ENCODE peak calls at places on chromosomes 11 and 22, in nine cellular contexts. One of them, this sample, is unnamed.
A peak's percentile ranks its signal among the peaks of the same experiment; 100 is the strongest.

GRCh38 chr11:65315866-65316233 is 1.2 kb downstream of the CDC42EP2 start:
- DNase-seq in astrocyte of the spinal cord: peak; percentile 14
- DNase-seq in prostate gland: no peak
- DNase-seq in IMR-90: no peak
- DNase-seq in psoas muscle: no peak
- DNase-seq in kidney: no peak
- DNase-seq in fibroblast of mammary gland: no peak
- DNase-seq in left ventricle myocardium inferior: no peak
- DNase-seq in RWPE2: no peak
- DNase-seq in this sample: no peak

GRCh38 chr11:64858467-64859401 is 14.3 kb upstream of the CDC42BPG start:
- DNase-seq in astrocyte of the spinal cord: no peak
- DNase-seq in prostate gland: no peak
- DNase-seq in IMR-90: no peak
- DNase-seq in psoas muscle: peak; percentile 95
- DNase-seq in kidney: peak; percentile 77
- DNase-seq in fibroblast of mammary gland: no peak
- DNase-seq in left ventricle myocardium inferior: peak; percentile 70
- DNase-seq in RWPE2: peak; percentile 69
- DNase-seq in this sample: no peak

GRCh38 chr11:13680501-13681264 is 12.2 kb downstream of the FAR1 start:
- DNase-seq in astrocyte of the spinal cord: peak; percentile 17
- DNase-seq in prostate gland: no peak
- DNase-seq in IMR-90: no peak
- DNase-seq in psoas muscle: no peak
- DNase-seq in kidney: no peak
- DNase-seq in fibroblast of mammary gland: peak; percentile 31
- DNase-seq in left ventricle myocardium inferior: no peak
- DNase-seq in RWPE2: no peak
- DNase-seq in this sample: no peak

GRCh38 chr11:1952806-1953482 is 5.8 kb downstream of the MRPL23 start:
- DNase-seq in astrocyte of the spinal cord: no peak
- DNase-seq in prostate gland: no peak
- DNase-seq in IMR-90: no peak
- DNase-seq in psoas muscle: peak; percentile 34
- DNase-seq in kidney: no peak
- DNase-seq in fibroblast of mammary gland: no peak
- DNase-seq in left ventricle myocardium inferior: no peak
- DNase-seq in RWPE2: no peak
- DNase-seq in this sample: peak; percentile 4

GRCh38 chr11:110100476-110101240 is 7.5 kb downstream of the ZC3H12C start:
- DNase-seq in astrocyte of the spinal cord: no peak
- DNase-seq in prostate gland: no peak
- DNase-seq in IMR-90: no peak
- DNase-seq in psoas muscle: no peak
- DNase-seq in kidney: no peak
- DNase-seq in fibroblast of mammary gland: no peak
- DNase-seq in left ventricle myocardium inferior: no peak
- DNase-seq in RWPE2: no peak
- DNase-seq in this sample: no peak

GRCh38 chr11:83554896-83555295 is 268.7 kb upstream of the CCDC90B start:
- DNase-seq in astrocyte of the spinal cord: no peak
- DNase-seq in prostate gland: no peak
- DNase-seq in IMR-90: no peak
- DNase-seq in psoas muscle: no peak
- DNase-seq in kidney: no peak
- DNase-seq in fibroblast of mammary gland: no peak
- DNase-seq in left ventricle myocardium inferior: no peak
- DNase-seq in RWPE2: no peak
- DNase-seq in this sample: no peak

GRCh38 chr11:44315947-44316387 is 6.0 kb upstream of the ALX4 start:
- DNase-seq in astrocyte of the spinal cord: no peak
- DNase-seq in prostate gland: no peak
- DNase-seq in IMR-90: peak; percentile 22
- DNase-seq in psoas muscle: peak; percentile 68
- DNase-seq in kidney: peak; percentile 71
- DNase-seq in fibroblast of mammary gland: peak; percentile 34
- DNase-seq in left ventricle myocardium inferior: no peak
- DNase-seq in RWPE2: no peak
- DNase-seq in this sample: no peak

GRCh38 chr11:13210424-13210823 is 67.2 kb upstream of the BMAL1 start:
- DNase-seq in astrocyte of the spinal cord: peak; percentile 81
- DNase-seq in prostate gland: peak; percentile 69
- DNase-seq in IMR-90: peak; percentile 84
- DNase-seq in psoas muscle: peak; percentile 52
- DNase-seq in kidney: no peak
- DNase-seq in fibroblast of mammary gland: peak; percentile 84
- DNase-seq in left ventricle myocardium inferior: peak; percentile 42
- DNase-seq in RWPE2: no peak
- DNase-seq in this sample: peak; percentile 56

GRCh38 chr22:38176170-38176741 is 5.4 kb downstream of the PLA2G6 start:
- DNase-seq in astrocyte of the spinal cord: peak; percentile 76
- DNase-seq in prostate gland: peak; percentile 73
- DNase-seq in IMR-90: peak; percentile 98
- DNase-seq in psoas muscle: peak; percentile 97
- DNase-seq in kidney: peak; percentile 92
- DNase-seq in fibroblast of mammary gland: peak; percentile 86
- DNase-seq in left ventricle myocardium inferior: peak; percentile 86
- DNase-seq in RWPE2: no peak
- DNase-seq in this sample: peak; percentile 79

GRCh38 chr11:40879911-40880310 is 579.5 kb downstream of the LRRC4C start:
- DNase-seq in astrocyte of the spinal cord: no peak
- DNase-seq in prostate gland: no peak
- DNase-seq in IMR-90: no peak
- DNase-seq in psoas muscle: no peak
- DNase-seq in kidney: no peak
- DNase-seq in fibroblast of mammary gland: no peak
- DNase-seq in left ventricle myocardium inferior: no peak
- DNase-seq in RWPE2: no peak
- DNase-seq in this sample: no peak

GRCh38 chr22:26404851-26405357 is 24.2 kb upstream of the ASPHD2 start:
- DNase-seq in astrocyte of the spinal cord: no peak
- DNase-seq in prostate gland: no peak
- DNase-seq in IMR-90: no peak
- DNase-seq in psoas muscle: no peak
- DNase-seq in kidney: no peak
- DNase-seq in fibroblast of mammary gland: peak; percentile 8
- DNase-seq in left ventricle myocardium inferior: no peak
- DNase-seq in RWPE2: no peak
- DNase-seq in this sample: no peak

GRCh38 chr11:34274712-34275398 is 83.0 kb downstream of the ABTB2 start:
- DNase-seq in astrocyte of the spinal cord: peak; percentile 94
- DNase-seq in prostate gland: peak; percentile 98
- DNase-seq in IMR-90: peak; percentile 98
- DNase-seq in psoas muscle: peak; percentile 91
- DNase-seq in kidney: peak; percentile 96
- DNase-seq in fibroblast of mammary gland: peak; percentile 99
- DNase-seq in left ventricle myocardium inferior: peak; percentile 83
- DNase-seq in RWPE2: peak; percentile 100
- DNase-seq in this sample: peak; percentile 92

GRCh38 chr22:22759371-22759770 is 115.0 kb downstream of the GGTLC2 start:
- DNase-seq in astrocyte of the spinal cord: no peak
- DNase-seq in prostate gland: no peak
- DNase-seq in IMR-90: no peak
- DNase-seq in psoas muscle: no peak
- DNase-seq in kidney: no peak
- DNase-seq in fibroblast of mammary gland: no peak
- DNase-seq in left ventricle myocardium inferior: no peak
- DNase-seq in RWPE2: no peak
- DNase-seq in this sample: no peak

GRCh38 chr11:96215826-96216225 is 127.2 kb downstream of the MAML2 start:
- DNase-seq in astrocyte of the spinal cord: no peak
- DNase-seq in prostate gland: no peak
- DNase-seq in IMR-90: no peak
- DNase-seq in psoas muscle: no peak
- DNase-seq in kidney: no peak
- DNase-seq in fibroblast of mammary gland: no peak
- DNase-seq in left ventricle myocardium inferior: no peak
- DNase-seq in RWPE2: no peak
- DNase-seq in this sample: no peak

GRCh38 chr11:100849009-100849913 is 162.2 kb downstream of the ARHGAP42 start:
- DNase-seq in astrocyte of the spinal cord: peak; percentile 84
- DNase-seq in prostate gland: no peak
- DNase-seq in IMR-90: peak; percentile 91
- DNase-seq in psoas muscle: no peak
- DNase-seq in kidney: no peak
- DNase-seq in fibroblast of mammary gland: peak; percentile 97
- DNase-seq in left ventricle myocardium inferior: no peak
- DNase-seq in RWPE2: no peak
- DNase-seq in this sample: no peak

GRCh38 chr11:10605941-10606381 is 37.5 kb upstream of the LYVE1 start:
- DNase-seq in astrocyte of the spinal cord: peak; percentile 73
- DNase-seq in prostate gland: no peak
- DNase-seq in IMR-90: peak; percentile 87
- DNase-seq in psoas muscle: peak; percentile 68
- DNase-seq in kidney: no peak
- DNase-seq in fibroblast of mammary gland: peak; percentile 70
- DNase-seq in left ventricle myocardium inferior: peak; percentile 65
- DNase-seq in RWPE2: no peak
- DNase-seq in this sample: peak; percentile 78

GRCh38 chr11:67484847-67485311 is 2.1 kb downstream of the AIP start:
- DNase-seq in astrocyte of the spinal cord: no peak
- DNase-seq in prostate gland: no peak
- DNase-seq in IMR-90: no peak
- DNase-seq in psoas muscle: no peak
- DNase-seq in kidney: peak; percentile 76
- DNase-seq in fibroblast of mammary gland: no peak
- DNase-seq in left ventricle myocardium inferior: no peak
- DNase-seq in RWPE2: no peak
- DNase-seq in this sample: peak; percentile 56

GRCh38 chr11:68436985-68437926 is 23.3 kb upstream of the PPP6R3 start:
- DNase-seq in astrocyte of the spinal cord: peak; percentile 56
- DNase-seq in prostate gland: no peak
- DNase-seq in IMR-90: peak; percentile 72
- DNase-seq in psoas muscle: no peak
- DNase-seq in kidney: no peak
- DNase-seq in fibroblast of mammary gland: peak; percentile 92
- DNase-seq in left ventricle myocardium inferior: peak; percentile 61
- DNase-seq in RWPE2: peak; percentile 48
- DNase-seq in this sample: no peak

GRCh38 chr22:17106785-17107546 is 14.2 kb downstream of the TMEM121B start:
- DNase-seq in astrocyte of the spinal cord: no peak
- DNase-seq in prostate gland: no peak
- DNase-seq in IMR-90: no peak
- DNase-seq in psoas muscle: no peak
- DNase-seq in kidney: no peak
- DNase-seq in fibroblast of mammary gland: no peak
- DNase-seq in left ventricle myocardium inferior: no peak
- DNase-seq in RWPE2: no peak
- DNase-seq in this sample: peak; percentile 63
- H3K4me3 ChIP-seq in astrocyte of the spinal cord: no peak overlapping the region
- H3K4me3 ChIP-seq in prostate gland: no peak overlapping the region
- H3K4me3 ChIP-seq in IMR-90: no peak overlapping the region
- H3K4me3 ChIP-seq in psoas muscle: no peak overlapping the region
- H3K4me3 ChIP-seq in kidney: no peak overlapping the region
- H3K4me3 ChIP-seq in fibroblast of mammary gland: no peak overlapping the region
- H3K4me3 ChIP-seq in left ventricle myocardium inferior: no peak overlapping the region
- H3K4me3 ChIP-seq in RWPE2: no peak overlapping the region
- H3K4me3 ChIP-seq in this sample: peak overlapping the region; percentile 21

GRCh38 chr11:20021771-20022362 is 138.4 kb downstream of the DBX1 start:
- DNase-seq in astrocyte of the spinal cord: no peak
- DNase-seq in prostate gland: no peak
- DNase-seq in IMR-90: no peak
- DNase-seq in psoas muscle: no peak
- DNase-seq in kidney: no peak
- DNase-seq in fibroblast of mammary gland: no peak
- DNase-seq in left ventricle myocardium inferior: no peak
- DNase-seq in RWPE2: no peak
- DNase-seq in this sample: no peak
- H3K4me3 ChIP-seq in astrocyte of the spinal cord: no peak overlapping the region
- H3K4me3 ChIP-seq in prostate gland: no peak overlapping the region
- H3K4me3 ChIP-seq in IMR-90: no peak overlapping the region
- H3K4me3 ChIP-seq in psoas muscle: no peak overlapping the region
- H3K4me3 ChIP-seq in kidney: peak overlapping the region; percentile 66
- H3K4me3 ChIP-seq in fibroblast of mammary gland: no peak overlapping the region
- H3K4me3 ChIP-seq in left ventricle myocardium inferior: no peak overlapping the region
- H3K4me3 ChIP-seq in RWPE2: no peak overlapping the region
- H3K4me3 ChIP-seq in this sample: no peak overlapping the region

DNA sequence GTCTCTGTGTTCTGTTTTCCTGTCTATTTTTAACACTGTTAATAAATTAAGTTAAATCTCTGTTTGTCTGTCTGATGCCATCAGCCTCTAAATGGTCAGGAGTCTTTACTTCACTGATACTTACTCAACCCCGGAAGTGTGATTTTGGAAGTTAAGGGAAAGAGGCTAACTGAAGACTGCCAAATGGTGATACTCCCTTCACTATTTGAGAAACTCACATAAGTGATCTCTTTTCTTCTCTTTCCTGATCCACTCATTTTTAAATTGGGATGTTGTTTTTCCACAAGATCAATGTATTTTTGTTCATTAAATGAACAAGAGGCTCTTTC is 389 bp upstream of the CASP12 start:
- DNase-seq in astrocyte of the spinal cord: no peak
- DNase-seq in prostate gland: no peak
- DNase-seq in IMR-90: no peak
- DNase-seq in psoas muscle: no peak
- DNase-seq in kidney: no peak
- DNase-seq in fibroblast of mammary gland: no peak
- DNase-seq in left ventricle myocardium inferior: no peak
- DNase-seq in RWPE2: no peak
- DNase-seq in this sample: no peak
- H3K4me3 ChIP-seq in astrocyte of the spinal cord: no peak overlapping the region
- H3K4me3 ChIP-seq in prostate gland: no peak overlapping the region
- H3K4me3 ChIP-seq in IMR-90: no peak overlapping the region
- H3K4me3 ChIP-seq in psoas muscle: peak overlapping the region; percentile 26
- H3K4me3 ChIP-seq in kidney: peak overlapping the region; percentile 58
- H3K4me3 ChIP-seq in fibroblast of mammary gland: no peak overlapping the region
- H3K4me3 ChIP-seq in left ventricle myocardium inferior: peak overlapping the region; percentile 57
- H3K4me3 ChIP-seq in RWPE2: no peak overlapping the region
- H3K4me3 ChIP-seq in this sample: peak overlapping the region; percentile 39

GRCh38 chr11:73331138-73331916 is 23.3 kb downstream of the ARHGEF17 start:
- DNase-seq in astrocyte of the spinal cord: no peak
- DNase-seq in prostate gland: no peak
- DNase-seq in IMR-90: peak; percentile 36
- DNase-seq in psoas muscle: peak; percentile 47
- DNase-seq in kidney: peak; percentile 89
- DNase-seq in fibroblast of mammary gland: no peak
- DNase-seq in left ventricle myocardium inferior: peak; percentile 43
- DNase-seq in RWPE2: no peak
- DNase-seq in this sample: no peak

GRCh38 chr11:73335204-73335923 is 27.3 kb downstream of the ARHGEF17 start:
- DNase-seq in astrocyte of the spinal cord: peak; percentile 84
- DNase-seq in prostate gland: peak; percentile 72
- DNase-seq in IMR-90: peak; percentile 82
- DNase-seq in psoas muscle: peak; percentile 90
- DNase-seq in kidney: peak; percentile 90
- DNase-seq in fibroblast of mammary gland: peak; percentile 84
- DNase-seq in left ventricle myocardium inferior: peak; percentile 85
- DNase-seq in RWPE2: no peak
- DNase-seq in this sample: peak; percentile 81

GRCh38 chr11:73333173-73333572 is 25.1 kb downstream of the ARHGEF17 start:
- DNase-seq in astrocyte of the spinal cord: no peak
- DNase-seq in prostate gland: no peak
- DNase-seq in IMR-90: no peak
- DNase-seq in psoas muscle: no peak
- DNase-seq in kidney: no peak
- DNase-seq in fibroblast of mammary gland: no peak
- DNase-seq in left ventricle myocardium inferior: no peak
- DNase-seq in RWPE2: no peak
- DNase-seq in this sample: no peak

GRCh38 chr11:73333626-73334199 is 25.6 kb downstream of the ARHGEF17 start:
- DNase-seq in astrocyte of the spinal cord: no peak
- DNase-seq in prostate gland: no peak
- DNase-seq in IMR-90: no peak
- DNase-seq in psoas muscle: no peak
- DNase-seq in kidney: no peak
- DNase-seq in fibroblast of mammary gland: peak; percentile 30
- DNase-seq in left ventricle myocardium inferior: no peak
- DNase-seq in RWPE2: no peak
- DNase-seq in this sample: no peak

GRCh38 chr11:73334244-73335203 is 26.4 kb downstream of the ARHGEF17 start:
- DNase-seq in astrocyte of the spinal cord: peak; percentile 91
- DNase-seq in prostate gland: no peak
- DNase-seq in IMR-90: peak; percentile 91
- DNase-seq in psoas muscle: peak; percentile 90
- DNase-seq in kidney: peak; percentile 95
- DNase-seq in fibroblast of mammary gland: peak; percentile 94
- DNase-seq in left ventricle myocardium inferior: peak; percentile 87
- DNase-seq in RWPE2: peak; percentile 82
- DNase-seq in this sample: no peak
- H3K4me3 ChIP-seq in astrocyte of the spinal cord: no peak overlapping the region
- H3K4me3 ChIP-seq in prostate gland: no peak overlapping the region
- H3K4me3 ChIP-seq in IMR-90: no peak overlapping the region
- H3K4me3 ChIP-seq in psoas muscle: no peak overlapping the region
- H3K4me3 ChIP-seq in kidney: peak overlapping the region; percentile 15
- H3K4me3 ChIP-seq in fibroblast of mammary gland: no peak overlapping the region
- H3K4me3 ChIP-seq in left ventricle myocardium inferior: peak overlapping the region; percentile 20
- H3K4me3 ChIP-seq in RWPE2: no peak overlapping the region
- H3K4me3 ChIP-seq in this sample: no peak overlapping the region

This sample was measured in lower lobe of right lung.